ENCODE peak calls at places on chromosomes 1 and 21, in nine cellular contexts. X is vagina, H is sigmoid colon, P is adrenal gland, A is upper lobe of left lung, V is endothelial cell of umbilical vein, Z is NB4, F is right lobe of liver, D is esophagus squamous epithelium. E is an unnamed sample.

GRCh38 chr1:229563241-229563640 is 4.7 kb upstream of the ABCB10 start:
- DNase-seq in X (no peak), H (no peak), P (no peak), A (no peak), V (no peak), Z (no peak), F (no peak), D (no peak), E (no peak)

GRCh38 chr1:246476771-246477170 is 30.3 kb downstream of the SMYD3 start:
- DNase-seq in X (no peak), H (no peak), P (no peak), A (no peak), V (no peak), Z (no peak), F (no peak), D (no peak), E (no peak)

GRCh38 chr1:27726173-27726793 is 522 bp downstream of the FAM76A start:
- DNase-seq in X (no peak), H (peak), P (peak), A (no peak), V (peak), Z (peak), F (peak), D (no peak), E (peak)

GRCh38 chr21:39016740-39017315 is 166.4 kb downstream of the PSMG1 start:
- DNase-seq in X (no peak), H (no peak), P (peak), A (no peak), V (no peak), Z (peak), F (no peak), D (no peak), E (no peak)

GRCh38 chr1:197481101-197481500 is 213.0 kb downstream of the CRB1 start:
- DNase-seq in X (no peak), H (no peak), P (no peak), A (no peak), V (no peak), Z (peak), F (no peak), D (no peak), E (no peak)

GRCh38 chr1:201110138-201110537 is 2.1 kb downstream of the CACNA1S start:
- DNase-seq in X (no peak), H (peak), P (no peak), A (no peak), V (no peak), Z (no peak), F (no peak), D (no peak), E (no peak)

GRCh38 chr1:7525664-7526063 is 245.4 kb upstream of the VAMP3 start:
- DNase-seq in X (no peak), H (no peak), P (no peak), A (peak), V (no peak), Z (no peak), F (no peak), D (no peak), E (no peak)

GRCh38 chr1:246583448-246584185 is 17.4 kb downstream of the CNST start:
- DNase-seq in X (no peak), H (no peak), P (peak), A (no peak), V (peak), Z (no peak), F (no peak), D (no peak), E (no peak)

GRCh38 chr1:54377040-54377691 is 29.0 kb downstream of the SSBP3 start:
- DNase-seq in X (no peak), H (no peak), P (peak), A (no peak), V (no peak), Z (no peak), F (no peak), D (no peak), E (no peak)

GRCh38 chr1:167118188-167118587 is 24.3 kb downstream of the STYXL2 start:
- DNase-seq in X (no peak), H (no peak), P (no peak), A (no peak), V (no peak), Z (no peak), F (no peak), D (no peak), E (no peak)

GRCh38 chr21:14453964-14454641 is 71.2 kb upstream of the HSPA13 start:
- DNase-seq in X (no peak), H (no peak), P (no peak), A (no peak), V (no peak), Z (peak), F (no peak), D (no peak), E (no peak)

GRCh38 chr1:53317651-53318539 is 10.0 kb downstream of the LRP8 start:
- DNase-seq in X (no peak), H (no peak), P (no peak), A (no peak), V (no peak), Z (peak), F (no peak), D (no peak), E (no peak)

GRCh38 chr1:32695098-32695904 is 7.3 kb downstream of the SYNC start:
- DNase-seq in X (no peak), H (peak), P (peak), A (no peak), V (peak), Z (no peak), F (peak), D (no peak), E (peak)

GRCh38 chr1:236002025-236002390 is 62.9 kb downstream of the NID1 start:
- DNase-seq in X (no peak), H (no peak), P (no peak), A (no peak), V (no peak), Z (no peak), F (no peak), D (no peak), E (no peak)

GRCh38 chr21:36437745-36438128 is 42.2 kb downstream of the CLDN14 start:
- DNase-seq in X (no peak), H (no peak), P (peak), A (no peak), V (peak), Z (peak), F (peak), D (no peak), E (no peak)

GRCh38 chr1:101200513-101200912 is 36.3 kb upstream of the S1PR1 start:
- DNase-seq in X (no peak), H (no peak), P (no peak), A (no peak), V (no peak), Z (no peak), F (no peak), D (no peak), E (no peak)

GRCh38 chr1:178645826-178646200 is 79.2 kb upstream of the RALGPS2 start:
- DNase-seq in X (no peak), H (no peak), P (no peak), A (no peak), V (no peak), Z (no peak), F (no peak), D (no peak), E (no peak)

GRCh38 chr1:214552174-214552608 is 789 bp upstream of the PTPN14 start:
- DNase-seq in X (no peak), H (peak), P (peak), A (no peak), V (peak), Z (no peak), F (no peak), D (no peak), E (peak)

GRCh38 chr1:70891444-70891843 is 156.2 kb downstream of the PTGER3 start:
- DNase-seq in X (no peak), H (no peak), P (no peak), A (no peak), V (no peak), Z (no peak), F (no peak), D (no peak), E (no peak)

GRCh38 chr1:52668711-52669110 is 29.4 kb downstream of the COA7 start:
- DNase-seq in X (no peak), H (no peak), P (peak), A (no peak), V (no peak), Z (no peak), F (peak), D (no peak), E (peak)

GRCh38 chr1:44721521-44722361 is 9.2 kb downstream of the RNU5D-1 start:
- DNase-seq in X (no peak), H (peak), P (peak), A (no peak), V (no peak), Z (peak), F (no peak), D (no peak), E (no peak)

GRCh38 chr1:73673980-73674379 is 524.0 kb downstream of the LRRIQ3 start:
- DNase-seq in X (no peak), H (no peak), P (no peak), A (no peak), V (peak), Z (no peak), F (no peak), D (no peak), E (no peak)

GRCh38 chr1:218081358-218081757 is 203.7 kb upstream of the RRP15 start:
- DNase-seq in X (no peak), H (no peak), P (no peak), A (no peak), V (no peak), Z (no peak), F (no peak), D (no peak), E (no peak)

GRCh38 chr1:224710196-224710595 is 94.1 kb downstream of the CNIH3 start:
- DNase-seq in X (no peak), H (no peak), P (no peak), A (no peak), V (no peak), Z (no peak), F (no peak), D (no peak), E (no peak)

GRCh38 chr1:116679091-116679827 is 11.7 kb upstream of the IGSF3 start:
- DNase-seq in X (peak), H (no peak), P (no peak), A (no peak), V (no peak), Z (no peak), F (no peak), D (no peak), E (no peak)

GRCh38 chr1:6001992-6002576 is 9.9 kb upstream of the NPHP4 start:
- DNase-seq in X (no peak), H (peak), P (peak), A (peak), V (no peak), Z (no peak), F (peak), D (no peak), E (peak)

GRCh38 chr1:9869831-9870251 is 40.2 kb downstream of the CTNNBIP1 start:
- DNase-seq in X (no peak), H (no peak), P (no peak), A (peak), V (no peak), Z (no peak), F (no peak), D (no peak), E (peak)

GRCh38 chr1:29469457-29469856 is 233.1 kb downstream of the PTPRU start:
- DNase-seq in X (no peak), H (peak), P (peak), A (peak), V (no peak), Z (no peak), F (peak), D (no peak), E (no peak)

GRCh38 chr1:19222979-19223824 is 13.1 kb upstream of the UBR4 start:
- DNase-seq in X (no peak), H (no peak), P (no peak), A (no peak), V (no peak), Z (peak), F (no peak), D (no peak), E (no peak)

GRCh38 chr1:85495556-85495955 is 30.6 kb upstream of the DDAH1 start:
- DNase-seq in X (no peak), H (no peak), P (no peak), A (no peak), V (no peak), Z (no peak), F (no peak), D (no peak), E (peak)

GRCh38 chr1:43651922-43652321 is 2.0 kb downstream of the KDM4A start:
- DNase-seq in X (no peak), H (no peak), P (no peak), A (no peak), V (no peak), Z (no peak), F (no peak), D (no peak), E (no peak)

GRCh38 chr1:179310271-179310670 is 16.7 kb downstream of the SOAT1 start:
- DNase-seq in X (no peak), H (no peak), P (no peak), A (no peak), V (no peak), Z (no peak), F (no peak), D (no peak), E (no peak)

GRCh38 chr21:26843912-26844257 is 1.3 kb downstream of the ADAMTS1 start:
- DNase-seq in X (no peak), H (no peak), P (no peak), A (no peak), V (no peak), Z (no peak), F (no peak), D (no peak), E (no peak)

GRCh38 chr1:23865543-23865930 is 2.6 kb downstream of the FUCA1 start:
- DNase-seq in X (no peak), H (no peak), P (peak), A (no peak), V (no peak), Z (peak), F (no peak), D (no peak), E (peak)

GRCh38 chr1:26999440-26999987 is 6.0 kb downstream of the TRNP1 start:
- DNase-seq in X (no peak), H (peak), P (peak), A (no peak), V (peak), Z (no peak), F (no peak), D (no peak), E (peak)

GRCh38 chr1:233359431-233359830 is 31.9 kb downstream of the MAP3K21 start:
- DNase-seq in X (no peak), H (no peak), P (no peak), A (no peak), V (no peak), Z (no peak), F (peak), D (no peak), E (no peak)

GRCh38 chr1:182217071-182217470 is 155.6 kb upstream of the ZNF648 start:
- DNase-seq in X (no peak), H (no peak), P (no peak), A (no peak), V (no peak), Z (no peak), F (no peak), D (no peak), E (no peak)
- TF ChIP-seq POLR2A in X (no peak), H (no peak), P (no peak), A (no peak), V (no peak), Z (no peak), F (no peak), D (no peak), E (no peak)

DNA sequence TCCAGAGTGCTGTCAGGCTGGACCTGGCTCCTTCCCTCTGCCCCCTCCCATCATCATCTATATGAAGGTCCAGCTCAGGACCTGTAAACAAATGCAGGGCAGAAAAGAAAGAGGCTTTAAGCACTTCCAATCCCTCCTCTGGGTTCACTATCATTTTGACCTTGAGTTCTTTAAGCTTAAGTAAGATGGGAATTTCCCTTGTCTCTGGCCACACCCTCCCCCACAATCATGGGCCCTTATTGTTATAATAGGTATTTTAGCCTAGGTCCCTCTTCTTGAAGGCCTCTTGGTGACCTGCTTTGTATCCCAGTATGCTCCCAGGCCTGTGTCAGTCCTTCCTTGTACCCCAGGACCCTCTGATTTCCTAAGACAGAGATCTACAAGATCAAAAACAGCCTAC is 45.1 kb upstream of the EPS15 start:
- DNase-seq in X (no peak), H (no peak), P (peak), A (no peak), V (no peak), Z (peak), F (no peak), D (no peak), E (no peak)
- H3K4me3 ChIP-seq in X (no peak), H (no peak), P (no peak), A (no peak), V (no peak), Z (no peak), F (no peak), D (no peak), E (no peak)

GRCh38 chr21:43193651-43194302 is 25.0 kb downstream of the CRYAA start:
- DNase-seq in X (no peak), H (peak), P (peak), A (peak), V (no peak), Z (peak), F (peak), D (no peak), E (peak)
- TF ChIP-seq POLR2A in X (no peak), H (no peak), P (no peak), A (no peak), V (no peak), Z (no peak), F (no peak), D (no peak), E (no peak)

DNA sequence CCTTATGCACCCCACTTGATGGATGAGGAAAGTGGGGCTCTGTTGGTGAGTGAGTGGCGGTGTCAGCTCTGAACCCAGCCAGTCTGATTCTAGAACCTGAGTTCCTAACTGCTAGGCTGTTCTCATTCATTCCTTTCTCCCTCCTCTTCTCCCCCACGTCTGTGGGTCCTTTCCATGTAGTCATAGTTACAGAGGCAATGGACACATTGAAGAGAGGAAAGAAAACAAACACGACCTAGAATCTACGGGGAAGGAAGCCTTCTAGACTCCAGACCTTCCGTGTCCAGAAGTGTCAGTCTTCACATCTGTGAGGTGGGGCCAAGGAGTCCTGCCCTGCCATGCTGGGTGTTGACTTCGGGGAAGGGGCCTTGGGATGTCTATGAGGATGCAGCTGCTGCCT is 115.8 kb upstream of the WNT4 start:
- DNase-seq in X (no peak), H (no peak), P (no peak), A (no peak), V (no peak), Z (no peak), F (no peak), D (no peak), E (no peak)
- H3K4me3 ChIP-seq in X (no peak), H (no peak), P (no peak), A (no peak), V (no peak), Z (no peak), F (no peak), D (no peak), E (no peak)

E was measured in lower leg skin.